ENCODE peak calls at places on chromosomes 12 and 14, in five cellular contexts. J, K, N, Y and M are unnamed samples.

GRCh38 chr12:85559534-85559933 is 276.7 kb downstream of the RASSF9 start:
- DNase-seq in J (no peak), K (no peak), N (no peak), Y (no peak), M (no peak)

GRCh38 chr12:93108958-93109357 is 179.9 kb upstream of the EEA1 start:
- DNase-seq in J (no peak), K (no peak), N (no peak), Y (no peak), M (no peak)

GRCh38 chr14:61296707-61297502 is 15.8 kb upstream of the TMEM30B start:
- DNase-seq in J (no peak), K (peak; percentile 19), N (no peak), Y (peak; percentile 44), M (peak; percentile 13)

GRCh38 chr12:32298917-32299316 is 100.4 kb upstream of the FGD4 start:
- DNase-seq in J (no peak), K (no peak), N (no peak), Y (no peak), M (no peak)

GRCh38 chr12:77108707-77109106 is 43.3 kb upstream of the E2F7 start:
- DNase-seq in J (no peak), K (no peak), N (no peak), Y (no peak), M (no peak)

GRCh38 chr14:56339855-56340701 is 221.9 kb downstream of the PELI2 start:
- DNase-seq in J (peak; percentile 91), K (no peak), N (peak; percentile 20), Y (peak; percentile 78), M (peak; percentile 5)

GRCh38 chr14:68522510-68523325 is 270.1 kb downstream of the ZFP36L1 start:
- DNase-seq in J (peak; percentile 60), K (peak; percentile 23), N (no peak), Y (no peak), M (no peak)

GRCh38 chr14:91980157-91980556 is 32.7 kb upstream of the FBLN5 start:
- DNase-seq in J (no peak), K (no peak), N (no peak), Y (no peak), M (no peak)

GRCh38 chr12:26122681-26123481 is 2.0 kb downstream of the BHLHE41 start:
- DNase-seq in J (peak; percentile 81), K (peak; percentile 46), N (no peak), Y (no peak), M (no peak)

GRCh38 chr14:58639842-58640484 is 2.2 kb downstream of the DACT1 start:
- DNase-seq in J (peak; percentile 64), K (peak; percentile 67), N (peak; percentile 69), Y (peak; percentile 88), M (peak; percentile 74)

GRCh38 chr14:54114941-54115340 is 158.3 kb upstream of the BMP4 start:
- DNase-seq in J (no peak), K (no peak), N (no peak), Y (no peak), M (no peak)

GRCh38 chr14:77660754-77661153 is 44.3 kb upstream of the SPTLC2 start:
- DNase-seq in J (no peak), K (peak; percentile 71), N (peak; percentile 97), Y (peak; percentile 100), M (peak; percentile 86)

GRCh38 chr12:11749943-11750690 is 100.6 kb downstream of the ETV6 start:
- DNase-seq in J (no peak), K (no peak), N (no peak), Y (no peak), M (no peak)

GRCh38 chr12:71426030-71426570 is 13.5 kb upstream of the LGR5 start:
- DNase-seq in J (no peak), K (no peak), N (no peak), Y (no peak), M (no peak)

GRCh38 chr12:122646568-122647220 is 56.5 kb downstream of the HCAR2 start:
- DNase-seq in J (no peak), K (no peak), N (no peak), Y (no peak), M (no peak)

GRCh38 chr12:76883151-76883550 is 4.3 kb upstream of the CSRP2 start:
- DNase-seq in J (no peak), K (no peak), N (no peak), Y (no peak), M (no peak)

GRCh38 chr12:17381211-17381610 is 708.8 kb downstream of the RERGL start:
- DNase-seq in J (no peak), K (no peak), N (no peak), Y (no peak), M (no peak)

GRCh38 chr14:24098229-24098926 is 4.3 kb downstream of the PCK2 start:
- DNase-seq in J (no peak), K (no peak), N (no peak), Y (no peak), M (no peak)

GRCh38 chr12:117863004-117863709 is 105.6 kb downstream of the KSR2 start:
- DNase-seq in J (no peak), K (no peak), N (no peak), Y (no peak), M (no peak)

GRCh38 chr12:5872745-5873144 is 72.3 kb downstream of the ANO2 start:
- DNase-seq in J (no peak), K (no peak), N (no peak), Y (no peak), M (no peak)

GRCh38 chr12:51246254-51246853 is 7.7 kb downstream of the DAZAP2 start:
- DNase-seq in J (no peak), K (no peak), N (no peak), Y (no peak), M (no peak)